ENCODE peak calls at places on chromosomes 13 and 19, in eight cellular contexts. C, I, Z, P, N, F, B and M are unnamed samples.
A peak's percentile ranks its signal among the peaks of the same experiment; 100 is the strongest.

GRCh38 chr19:39296055-39296645 is at the start of gene IFNL1:
- DNase-seq in Z (no peak), N (no peak), P (no peak), F (no peak), C (no peak), I (no peak), B (no peak), M (no peak)

GRCh38 chr19:2577722-2578335 is 101.9 kb downstream of the GADD45B start:
- DNase-seq in F (peak; percentile 30), P (peak; percentile 22), I (no peak), N (no peak), B (no peak), C (no peak), Z (no peak), M (no peak)

GRCh38 chr13:113890758-113891480 is 27.0 kb upstream of the GAS6 start:
- DNase-seq in Z (no peak), C (no peak), I (no peak), F (no peak), N (no peak), B (no peak), P (no peak), M (no peak)

GRCh38 chr19:55641376-55642152 is 762 bp downstream of the ZNF580 start:
- DNase-seq in Z (no peak), B (no peak), F (peak; percentile 50), I (peak; percentile 18), N (no peak), P (no peak), C (no peak), M (peak; percentile 30)

GRCh38 chr13:59837101-59837500 is 326.6 kb downstream of the DIAPH3 start:
- DNase-seq in N (no peak), I (no peak), F (peak; percentile 15), B (no peak), Z (no peak), C (no peak), P (no peak), M (no peak)

GRCh38 chr13:30998548-30999140 is 66.2 kb downstream of the TEX26 start:
- DNase-seq in P (peak; percentile 86), C (no peak), Z (no peak), B (no peak), N (no peak), F (peak; percentile 69), I (peak; percentile 73), M (no peak)

GRCh38 chr19:42193706-42194105 is 23.8 kb downstream of the DEDD2 start:
- DNase-seq in C (no peak), Z (no peak), P (no peak), N (no peak), F (peak; percentile 33), I (peak; percentile 41), B (no peak), M (no peak)

GRCh38 chr19:17772172-17772571 is 20.9 kb downstream of the FCHO1 start:
- DNase-seq in P (no peak), N (no peak), C (no peak), F (peak; percentile 43), B (peak; percentile 37), I (peak; percentile 14), Z (no peak), M (no peak)

GRCh38 chr19:17739121-17739875 is 12.0 kb upstream of the FCHO1 start:
- DNase-seq in C (no peak), B (no peak), N (no peak), P (no peak), I (no peak), F (no peak), Z (no peak), M (peak; percentile 91)

GRCh38 chr13:50400930-50401553 is 385.8 kb downstream of the KCNRG start:
- DNase-seq in B (peak; percentile 49), P (no peak), F (peak; percentile 83), I (peak; percentile 92), C (no peak), N (peak; percentile 71), Z (no peak), M (no peak)

GRCh38 chr13:38730332-38730731 is 43.5 kb downstream of the FREM2 start:
- DNase-seq in I (no peak), Z (no peak), P (no peak), B (no peak), F (no peak), N (no peak), C (no peak), M (no peak)